ENCODE peak calls at places on chromosomes 5 and 9, in eight cellular contexts. A, T, D, G, Q, W, H and S are unnamed samples.

GRCh38 chr5:133285583-133286021 is 233.8 kb downstream of the HSPA4 start:
- DNase-seq in D (no peak), H (no peak), A (no peak), T (no peak), Q (no peak), G (no peak), W (peak), S (no peak)

GRCh38 chr5:69416699-69417098 is 1.8 kb downstream of the MARVELD2 start:
- DNase-seq in A (no peak), W (no peak), D (no peak), H (no peak), Q (no peak), T (no peak), G (no peak), S (no peak)

GRCh38 chr9:96523429-96523828 is 73.5 kb downstream of the HABP4 start:
- DNase-seq in H (no peak), T (no peak), G (no peak), W (peak), D (no peak), A (no peak), Q (no peak), S (no peak)

GRCh38 chr9:114410910-114411309 is 23.1 kb upstream of the AKNA start:
- DNase-seq in D (no peak), A (no peak), W (no peak), G (no peak), T (no peak), Q (no peak), H (no peak), S (no peak)

GRCh38 chr5:62720036-62720441 is 141.4 kb downstream of the LRRC70 start:
- DNase-seq in Q (peak), T (no peak), A (no peak), D (peak), H (no peak), G (peak), W (no peak), S (no peak)

GRCh38 chr5:71681282-71681681 is 37.8 kb upstream of the CARTPT start:
- DNase-seq in W (no peak), G (no peak), H (no peak), D (no peak), Q (no peak), T (no peak), A (no peak), S (no peak)

GRCh38 chr9:6598249-6598725 is 47.2 kb downstream of the GLDC start:
- DNase-seq in T (no peak), W (no peak), D (no peak), Q (no peak), G (no peak), H (peak), A (no peak), S (no peak)

GRCh38 chr9:80028501-80028900 is 456.7 kb downstream of the TLE4 start:
- DNase-seq in W (no peak), T (no peak), H (no peak), A (no peak), D (no peak), Q (no peak), G (no peak), S (peak)

GRCh38 chr5:154077692-154078091 is 38.9 kb downstream of the MFAP3 start:
- DNase-seq in A (no peak), H (no peak), W (no peak), T (no peak), G (no peak), Q (no peak), D (no peak), S (peak)

GRCh38 chr5:64987768-64988167 is 219.0 kb downstream of the CWC27 start:
- DNase-seq in D (no peak), Q (no peak), H (no peak), G (no peak), A (no peak), T (no peak), W (no peak), S (no peak)